ENCODE peak calls at places on chromosomes 4 and X, in six cellular contexts. D is CD4-positive, alpha-beta T cell; X is progenitor cell of endocrine pancreas; R is fibroblast of mammary gland; A is ACHN; Z is posterior cingulate gyrus. N is an unnamed sample.

GRCh38 chr4:70945046-70945445 is 42.9 kb downstream of the MOB1B start:
- DNase-seq in D (no peak), X (no peak), R (no peak), A (no peak), Z (no peak), N (no peak)

GRCh38 chrX:28901637-28902036 is 314.4 kb downstream of the IL1RAPL1 start:
- DNase-seq in D (no peak), X (no peak), R (no peak), A (no peak), Z (no peak), N (no peak)

GRCh38 chr4:16418814-16419213 is 192.5 kb upstream of the TAPT1 start:
- DNase-seq in D (no peak), X (no peak), R (peak; percentile 87), A (no peak), Z (no peak), N (no peak)

GRCh38 chr4:13903061-13903460 is 275.5 kb upstream of the BOD1L1 start:
- DNase-seq in D (no peak), X (no peak), R (no peak), A (no peak), Z (no peak), N (no peak)

GRCh38 chrX:63713510-63713909 is 71.5 kb downstream of the ARHGEF9 start:
- DNase-seq in D (no peak), X (no peak), R (peak; percentile 2), A (no peak), Z (no peak), N (no peak)

GRCh38 chr4:107989162-107989536 is 540 bp upstream of the HADH start:
- DNase-seq in D (no peak), X (no peak), R (no peak), A (no peak), Z (no peak), N (no peak)

GRCh38 chr4:6011686-6012085 is 6.5 kb downstream of the C4orf50 start:
- DNase-seq in D (no peak), X (no peak), R (no peak), A (no peak), Z (peak; percentile 34), N (no peak)

GRCh38 chr4:186158021-186158859 is 33.1 kb upstream of the CYP4V2 start:
- DNase-seq in D (no peak), X (no peak), R (no peak), A (no peak), Z (no peak), N (no peak)

GRCh38 chr4:95522682-95523410 is 25.9 kb downstream of the UNC5C start:
- DNase-seq in D (no peak), X (no peak), R (no peak), A (no peak), Z (no peak), N (no peak)

GRCh38 chr4:170007113-170007512 is 19.1 kb downstream of the MFAP3L start:
- DNase-seq in D (no peak), X (no peak), R (no peak), A (peak; percentile 10), Z (no peak), N (no peak)

GRCh38 chrX:106481341-106481740 is 130.4 kb upstream of the RADX start:
- DNase-seq in D (no peak), X (peak; percentile 43), R (peak; percentile 53), A (peak; percentile 48), Z (peak; percentile 29), N (peak; percentile 55)

GRCh38 chr4:121189811-121190210 is 25.7 kb upstream of the TNIP3 start:
- DNase-seq in D (peak; percentile 47), X (no peak), R (no peak), A (no peak), Z (no peak), N (no peak)

GRCh38 chr4:85769009-85769408 is 294.1 kb downstream of the ARHGAP24 start:
- DNase-seq in D (no peak), X (no peak), R (no peak), A (no peak), Z (no peak), N (no peak)

GRCh38 chr4:7458066-7458425 is 23.3 kb upstream of the PSAPL1 start:
- DNase-seq in D (no peak), X (no peak), R (no peak), A (no peak), Z (no peak), N (no peak)

GRCh38 chr4:138199568-138200235 is 42.4 kb downstream of the SLC7A11 start:
- DNase-seq in D (no peak), X (no peak), R (no peak), A (peak; percentile 36), Z (no peak), N (no peak)

GRCh38 chr4:186878203-186878800 is 154.6 kb upstream of the FAT1 start:
- DNase-seq in D (no peak), X (no peak), R (no peak), A (no peak), Z (no peak), N (no peak)

GRCh38 chr4:7655549-7656243 is 221.0 kb upstream of the PSAPL1 start:
- DNase-seq in D (no peak), X (no peak), R (no peak), A (no peak), Z (no peak), N (no peak)

GRCh38 chr4:44760142-44760898 is 34.0 kb upstream of the GNPDA2 start:
- DNase-seq in D (no peak), X (no peak), R (peak; percentile 60), A (peak; percentile 36), Z (no peak), N (peak; percentile 19)

GRCh38 chr4:27836505-27836904 is 975.9 kb downstream of the STIM2 start:
- DNase-seq in D (no peak), X (no peak), R (peak; percentile 0), A (no peak), Z (no peak), N (no peak)